ENCODE peak calls at places on chromosomes 5 and 9, in four cellular contexts. T, Z, O and A are unnamed samples.

GRCh38 chr5:34585601-34586104 is 70.5 kb upstream of the RAI14 start:
- DNase-seq in Z (peak), T (no peak), O (no peak), A (no peak)

GRCh38 chr5:37825334-37825915 is 14.4 kb downstream of the GDNF start:
- DNase-seq in O (no peak), Z (no peak), T (no peak), A (no peak)

GRCh38 chr5:74040065-74040551 is 414.1 kb downstream of the ARHGEF28 start:
- DNase-seq in Z (no peak), T (no peak), O (no peak), A (peak)

GRCh38 chr5:139862313-139862712 is 66.7 kb downstream of the PSD2 start:
- DNase-seq in Z (peak), T (no peak), O (no peak), A (no peak)

GRCh38 chr5:171762016-171762415 is 23.6 kb upstream of the SMIM23 start:
- DNase-seq in Z (no peak), O (no peak), T (no peak), A (no peak)

GRCh38 chr5:16536246-16536645 is 70.6 kb upstream of the ZNF622 start:
- DNase-seq in Z (no peak), O (no peak), T (no peak), A (no peak)

GRCh38 chr5:107858324-107858723 is 187.6 kb upstream of the EFNA5 start:
- DNase-seq in T (no peak), Z (no peak), O (no peak), A (no peak)

GRCh38 chr9:15187589-15187988 is 119.4 kb downstream of the TTC39B start:
- DNase-seq in T (no peak), O (no peak), Z (no peak), A (no peak)

GRCh38 chr5:95172659-95173058 is 112.2 kb downstream of the MCTP1 start:
- DNase-seq in O (no peak), Z (no peak), T (no peak), A (peak)

GRCh38 chr9:79764377-79764776 is 192.6 kb downstream of the TLE4 start:
- DNase-seq in O (no peak), Z (peak), T (no peak), A (no peak)